ENCODE peak calls at places on chromosomes 1 and 21, in five cellular contexts. W is neural progenitor cell, M is T-cell, P is T47D, Y is mucosa of descending colon. V is an unnamed sample.

GRCh38 chr1:156070523-156070922 is 9.6 kb downstream of the RAB25 start:
- DNase-seq in P (no peak), Y (no peak), W (no peak), M (no peak), V (no peak)

GRCh38 chr1:38026592-38027200 is 14.2 kb downstream of the UTP11 start:
- DNase-seq in W (peak; percentile 80), M (no peak), Y (peak; percentile 64), P (peak; percentile 43), V (peak; percentile 60)

GRCh38 chr1:43586136-43586726 is 55.5 kb downstream of the PTPRF start:
- DNase-seq in Y (no peak), M (no peak), P (no peak), W (no peak), V (no peak)

GRCh38 chr21:17527240-17527639 is 14.4 kb downstream of the CXADR start:
- DNase-seq in Y (no peak), W (no peak), M (no peak), P (no peak), V (no peak)

GRCh38 chr1:81805537-81806431 is 5.0 kb downstream of the ADGRL2 start:
- DNase-seq in Y (no peak), M (no peak), P (no peak), W (no peak), V (no peak)

GRCh38 chr1:215794151-215794550 is 227.0 kb downstream of the KCTD3 start:
- DNase-seq in P (no peak), Y (no peak), W (no peak), M (no peak), V (no peak)

GRCh38 chr1:201457508-201457960 is 11.5 kb downstream of the PHLDA3 start:
- DNase-seq in W (no peak), M (no peak), Y (no peak), P (no peak), V (no peak)

GRCh38 chr1:154220970-154221814 is 437 bp downstream of the UBAP2L start:
- DNase-seq in W (peak; percentile 75), P (no peak), Y (peak; percentile 69), M (peak; percentile 71), V (peak; percentile 80)

GRCh38 chr1:62362061-62362951 is 43.1 kb upstream of the KANK4 start:
- DNase-seq in Y (no peak), P (no peak), M (no peak), W (no peak), V (no peak)

GRCh38 chr1:241749924-241750695 is 97.9 kb upstream of the EXO1 start:
- DNase-seq in P (peak; percentile 33), W (no peak), M (no peak), Y (no peak), V (no peak)

GRCh38 chr1:164308101-164308500 is 250.9 kb upstream of the PBX1 start:
- DNase-seq in Y (no peak), P (no peak), W (no peak), M (no peak), V (peak; percentile 2)

GRCh38 chr1:29679316-29679715 is 443.0 kb downstream of the PTPRU start:
- DNase-seq in M (no peak), W (no peak), P (no peak), Y (no peak), V (no peak)